ENCODE peak calls at places on chromosomes 2 and 18, in four cellular contexts. R is HS-5, G is nucleus accumbens, N is progenitor cell of endocrine pancreas. I is an unnamed sample.

GRCh38 chr2:71880846-71881610 is 266.6 kb downstream of the CYP26B1 start:
- DNase-seq in R (no peak), G (no peak), N (no peak), I (peak; percentile 9)

GRCh38 chr2:30336978-30337841 is 105.9 kb downstream of the LBH start:
- DNase-seq in R (no peak), G (no peak), N (no peak), I (no peak)

GRCh38 chr2:44642123-44642857 is 280.5 kb downstream of the CAMKMT start:
- DNase-seq in R (no peak), G (no peak), N (no peak), I (no peak)

GRCh38 chr18:4586729-4587128 is 131.6 kb upstream of the DLGAP1 start:
- DNase-seq in R (no peak), G (no peak), N (no peak), I (peak; percentile 41)

GRCh38 chr18:32548688-32549087 is 78.0 kb upstream of the GAREM1 start:
- DNase-seq in R (no peak), G (no peak), N (no peak), I (no peak)

GRCh38 chr2:1993711-1994682 is 249.7 kb upstream of the PXDN start:
- DNase-seq in R (no peak), G (no peak), N (no peak), I (no peak)

GRCh38 chr2:110718382-110718781 is 14.0 kb upstream of the ACOXL start:
- DNase-seq in R (no peak), G (no peak), N (no peak), I (no peak)

GRCh38 chr2:20618468-20618885 is 32.4 kb downstream of the HS1BP3 start:
- DNase-seq in R (no peak), G (no peak), N (no peak), I (no peak)

GRCh38 chr2:238847841-238848565 is at the start of gene TWIST2:
- DNase-seq in R (peak; percentile 90), G (no peak), N (no peak), I (no peak)

GRCh38 chr2:102425441-102426132 is 2.6 kb downstream of the IL18RAP start:
- DNase-seq in R (no peak), G (no peak), N (no peak), I (no peak)

GRCh38 chr2:64840419-64840818 is 148.8 kb upstream of the SLC1A4 start:
- DNase-seq in R (no peak), G (no peak), N (no peak), I (no peak)

GRCh38 chr2:200026312-200026711 is 70.9 kb downstream of the MAIP1 start:
- DNase-seq in R (no peak), G (no peak), N (no peak), I (no peak)

GRCh38 chr2:150487537-150488429 is at the start of gene RND3:
- DNase-seq in R (peak; percentile 98), G (no peak), N (peak; percentile 92), I (peak; percentile 96)

GRCh38 chr18:36314098-36314497 is 16.6 kb downstream of the FHOD3 start:
- DNase-seq in R (no peak), G (no peak), N (no peak), I (no peak)

GRCh38 chr18:24023185-24023814 is 8.7 kb downstream of the TTC39C start:
- DNase-seq in R (no peak), G (no peak), N (peak; percentile 12), I (peak; percentile 49)

GRCh38 chr2:55519908-55520885 is 679 bp downstream of the CFAP36 start:
- DNase-seq in R (no peak), G (peak; percentile 29), N (peak; percentile 13), I (peak; percentile 23)

GRCh38 chr18:25287096-25287495 is 64.9 kb downstream of the ZNF521 start:
- DNase-seq in R (no peak), G (no peak), N (no peak), I (no peak)